ENCODE peak calls at places on chromosomes 4 and X, in six cellular contexts. J is suprapubic skin, U is uterus, K is stomach, Q is endothelial cell of umbilical vein, O is IMR-90. H is an unnamed sample.

GRCh38 chr4:6095023-6095817 is 77.0 kb upstream of the C4orf50 start:
- DNase-seq in K (no peak), O (peak; percentile 4), J (peak; percentile 41), U (no peak), Q (no peak), H (no peak)

GRCh38 chr4:109411964-109412363 is 21.7 kb upstream of the SEC24B start:
- DNase-seq in K (peak; percentile 49), U (no peak), Q (peak; percentile 32), O (no peak), J (no peak), H (no peak)

GRCh38 chrX:20454117-20454516 is 187.4 kb upstream of the RPS6KA3 start:
- DNase-seq in K (no peak), J (no peak), Q (no peak), U (no peak), O (peak; percentile 25), H (no peak)

GRCh38 chr4:48329976-48330375 is 11.4 kb upstream of the SLAIN2 start:
- DNase-seq in J (no peak), U (no peak), K (no peak), Q (peak; percentile 62), O (peak; percentile 91), H (no peak)

GRCh38 chr4:77818077-77818666 is 996 bp downstream of the CNOT6L start:
- DNase-seq in Q (peak; percentile 88), U (peak; percentile 61), O (peak; percentile 83), K (peak; percentile 76), J (peak; percentile 83), H (no peak)

GRCh38 chr4:6779667-6780565 is 2.6 kb upstream of the KIAA0232 start:
- DNase-seq in K (no peak), O (peak; percentile 40), J (no peak), Q (no peak), U (no peak), H (no peak)

GRCh38 chr4:56241500-56241899 is 145.8 kb downstream of the AASDH start:
- DNase-seq in J (no peak), Q (no peak), K (no peak), O (no peak), U (no peak), H (no peak)

GRCh38 chr4:46270986-46271596 is 118.8 kb downstream of the GABRA2 start:
- DNase-seq in J (no peak), Q (no peak), O (peak; percentile 4), U (no peak), K (no peak), H (no peak)

GRCh38 chrX:37834937-37835336 is 12.4 kb downstream of the DYNLT3 start:
- DNase-seq in J (no peak), O (no peak), Q (no peak), U (no peak), K (no peak), H (no peak)

GRCh38 chr4:105620640-105621323 is 68.4 kb downstream of the ARHGEF38 start:
- DNase-seq in Q (peak; percentile 3), K (no peak), J (no peak), O (peak; percentile 57), U (no peak), H (no peak)

GRCh38 chrX:53686151-53686885 is at the start of gene HUWE1:
- DNase-seq in K (peak; percentile 80), J (peak; percentile 87), Q (peak; percentile 77), U (peak; percentile 77), O (peak; percentile 58), H (no peak)

GRCh38 chrX:122115604-122116003 is 1068.2 kb downstream of the GLUD2 start:
- DNase-seq in U (no peak), O (no peak), J (no peak), K (no peak), Q (no peak), H (no peak)

GRCh38 chr4:26459054-26459755 is 31.1 kb downstream of the CCKAR start:
- DNase-seq in Q (peak; percentile 51), O (peak; percentile 86), J (no peak), K (no peak), U (no peak), H (peak; percentile 25)

GRCh38 chrX:123256378-123256777 is 72.3 kb downstream of the GRIA3 start:
- DNase-seq in O (no peak), U (no peak), Q (no peak), J (no peak), K (no peak), H (no peak)

GRCh38 chr4:186820371-186820990 is 96.8 kb upstream of the FAT1 start:
- DNase-seq in K (no peak), O (peak; percentile 61), J (no peak), U (no peak), Q (peak; percentile 68), H (no peak)

DNA sequence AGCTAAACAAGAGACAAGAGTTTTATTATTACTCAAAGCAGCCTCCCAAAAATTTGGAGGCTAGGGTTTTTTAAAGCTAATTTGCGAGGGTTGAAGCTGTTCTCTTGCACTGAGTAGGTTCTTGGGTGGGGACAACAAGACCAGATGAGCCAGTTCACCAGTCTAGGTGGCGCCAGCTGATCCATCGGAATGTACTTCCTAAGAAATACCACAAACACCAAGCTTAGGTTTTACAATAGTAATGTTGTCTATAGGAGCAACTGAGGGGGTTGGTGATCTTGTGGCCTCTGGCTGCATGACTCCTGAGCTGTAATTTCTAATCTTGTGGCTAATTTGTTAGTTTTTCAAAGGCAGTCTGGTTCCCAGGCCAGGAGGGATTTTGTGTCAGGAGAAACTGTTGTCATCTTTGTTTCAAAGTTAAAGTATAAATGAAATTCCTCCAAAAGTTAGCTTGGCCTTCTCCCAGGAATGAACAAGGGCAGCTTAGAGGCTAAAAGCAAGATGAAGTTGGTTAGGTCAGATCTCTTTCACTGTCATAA is 130.6 kb downstream of the SLC7A11 start:
- DNase-seq in O (peak; percentile 29), J (no peak), U (no peak), K (no peak), Q (peak; percentile 74), H (no peak)
- H3K27ac ChIP-seq in O (no peak overlapping the region), J (no peak overlapping the region), U (no peak overlapping the region), K (no peak overlapping the region), Q (peak overlapping the region; percentile 99), H (no peak overlapping the region)

GRCh38 chr4:140373328-140374129 is at the start of gene SCOC:
- DNase-seq in Q (peak; percentile 100), O (peak; percentile 99), J (peak; percentile 100), K (peak; percentile 99), U (peak; percentile 99), H (peak; percentile 99)
- TF ChIP-seq POLR2A in Q (peak; percentile 80), O (peak; percentile 79), J (no peak), K (no peak), U (peak; percentile 76), H (no peak)

GRCh38 chr4:156950090-156950489 is 21.5 kb downstream of the PDGFC start:
- DNase-seq in U (no peak), J (no peak), Q (peak; percentile 53), K (no peak), O (no peak), H (no peak)

GRCh38 chr4:156948738-156949137 is 22.9 kb downstream of the PDGFC start:
- DNase-seq in O (no peak), U (no peak), K (no peak), J (no peak), Q (peak; percentile 32), H (no peak)

GRCh38 chr4:156950950-156951349 is 20.6 kb downstream of the PDGFC start:
- DNase-seq in U (no peak), Q (no peak), J (no peak), O (no peak), K (no peak), H (no peak)

GRCh38 chr4:156948133-156948532 is 23.5 kb downstream of the PDGFC start:
- DNase-seq in O (no peak), Q (peak; percentile 71), J (no peak), K (no peak), U (no peak), H (no peak)

GRCh38 chr4:156949373-156949814 is 22.2 kb downstream of the PDGFC start:
- DNase-seq in Q (peak; percentile 94), O (peak; percentile 80), K (no peak), U (no peak), J (no peak), H (no peak)
- H3K4me3 ChIP-seq in Q (no peak overlapping the region), O (no peak overlapping the region), K (no peak overlapping the region), U (no peak overlapping the region), J (no peak overlapping the region), H (no peak overlapping the region)

GRCh38 chrX:50068293-50068568 is 132.6 kb downstream of the AKAP4 start:
- DNase-seq in K (no peak), U (no peak), Q (no peak), J (no peak), O (no peak), H (no peak)
- H3K27ac ChIP-seq in K (no peak overlapping the region), U (no peak overlapping the region), Q (no peak overlapping the region), J (no peak overlapping the region), O (no peak overlapping the region), H (no peak overlapping the region)

DNA sequence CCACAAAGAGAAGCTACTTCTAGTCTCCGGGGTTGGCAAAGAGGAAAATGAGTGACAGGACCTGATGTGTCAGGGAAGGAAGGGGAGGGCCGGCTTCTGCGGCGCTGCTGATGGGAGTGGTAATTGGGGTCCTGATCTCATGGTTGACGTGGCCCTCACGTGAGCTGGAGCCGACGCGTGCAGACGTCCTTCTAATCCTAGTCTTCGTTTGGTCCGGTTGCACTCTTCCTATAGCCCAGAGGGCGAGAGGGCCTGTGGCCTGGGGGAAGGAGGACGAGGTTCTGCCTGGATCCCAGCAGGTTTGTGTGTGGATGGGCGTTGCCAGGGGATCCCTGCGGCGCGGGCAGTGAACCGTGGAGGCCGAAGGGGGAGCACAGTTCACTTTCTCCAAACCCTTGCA is at the start of gene ARMCX1:
- DNase-seq in Q (peak; percentile 87), K (peak; percentile 49), O (peak; percentile 74), J (peak; percentile 83), U (peak; percentile 84), H (no peak)
- TF ChIP-seq POLR2A in Q (peak; percentile 91), K (no peak), O (peak; percentile 85), J (no peak), U (peak; percentile 73), H (peak; percentile 71)

GRCh38 chr4:73615613-73616012 is 4.6 kb downstream of the RASSF6 start:
- DNase-seq in K (no peak), Q (no peak), O (no peak), U (no peak), J (no peak), H (no peak)
- H3K4me3 ChIP-seq in K (peak overlapping the region; percentile 7), Q (no peak overlapping the region), O (no peak overlapping the region), U (no peak overlapping the region), J (no peak overlapping the region), H (no peak overlapping the region)

DNA sequence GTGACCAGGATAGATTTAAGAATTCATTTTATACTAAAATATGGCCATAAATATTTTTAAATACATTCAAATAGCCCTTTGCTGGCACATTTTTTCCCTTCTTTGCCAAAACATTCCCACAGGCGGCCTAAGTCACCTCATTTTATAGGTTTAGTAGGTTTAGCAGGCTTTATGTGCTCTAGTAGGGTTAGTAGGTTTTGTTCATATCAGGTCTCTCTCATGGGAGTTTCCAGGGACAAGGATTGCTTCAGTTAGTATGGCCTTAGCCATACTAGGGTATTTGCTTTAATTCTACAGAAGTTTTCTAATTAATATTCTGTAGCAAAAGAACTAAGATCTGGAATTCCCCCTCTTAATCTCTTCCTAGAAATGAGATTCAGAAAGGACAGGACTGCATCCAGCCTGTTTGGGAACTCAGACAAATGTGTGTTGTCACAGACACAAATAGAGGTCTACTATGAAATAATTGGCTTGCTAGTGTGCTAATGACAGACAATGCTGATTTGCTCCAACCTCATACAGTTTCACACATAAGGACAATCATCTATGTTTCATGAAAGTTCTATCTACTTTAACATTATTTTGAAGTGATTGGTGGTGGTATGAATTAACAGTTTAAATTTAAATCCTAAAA is 772 bp upstream of the MTTP start:
- DNase-seq in Q (no peak), U (no peak), J (no peak), O (no peak), K (no peak), H (no peak)
- H3K27ac ChIP-seq in Q (no peak overlapping the region), U (no peak overlapping the region), J (no peak overlapping the region), O (no peak overlapping the region), K (no peak overlapping the region), H (no peak overlapping the region)

GRCh38 chr4:52374847-52375246 is 284.3 kb downstream of the USP46 start:
- DNase-seq in O (no peak), U (no peak), Q (no peak), K (no peak), J (no peak), H (no peak)
- TF ChIP-seq POLR2A in O (no peak), U (no peak), Q (no peak), K (no peak), J (no peak), H (no peak)